ENCODE peak calls at places on chromosomes 16 and 17, in eight cellular contexts. V, F, K, Q, B, Z, M and I are unnamed samples.

GRCh38 chr17:31654936-31655335 is 204.1 kb downstream of the COPRS start:
- DNase-seq in V (no peak), Q (no peak), F (no peak), K (no peak), Z (no peak), B (peak; percentile 84), M (peak; percentile 8), I (no peak)

GRCh38 chr16:17286443-17286842 is 184.3 kb downstream of the XYLT1 start:
- DNase-seq in F (no peak), Q (no peak), K (no peak), Z (no peak), M (no peak), V (no peak), B (no peak), I (no peak)

GRCh38 chr17:5126719-5127488 is 11.1 kb downstream of the USP6 start:
- DNase-seq in F (no peak), K (no peak), Z (no peak), B (no peak), Q (no peak), V (no peak), M (no peak), I (no peak)

GRCh38 chr17:77704048-77704815 is 254.3 kb upstream of the TNRC6C start:
- DNase-seq in Q (no peak), Z (no peak), F (no peak), M (no peak), K (no peak), B (no peak), V (no peak), I (no peak)

GRCh38 chr16:69890114-69890890 is 60.8 kb upstream of the CLEC18A start:
- DNase-seq in M (no peak), F (peak; percentile 37), V (no peak), K (peak; percentile 56), Z (no peak), B (peak; percentile 86), Q (peak; percentile 5), I (peak; percentile 48)

GRCh38 chr17:42871647-42872046 is 20.6 kb downstream of the AOC3 start:
- DNase-seq in K (no peak), Z (no peak), B (no peak), V (no peak), F (no peak), Q (no peak), M (no peak), I (no peak)

GRCh38 chr17:43428524-43428923 is 29.7 kb downstream of the ARL4D start:
- DNase-seq in Q (no peak), M (no peak), K (no peak), B (no peak), V (no peak), Z (no peak), F (no peak), I (no peak)

GRCh38 chr17:39057807-39058206 is 90.6 kb upstream of the FBXO47 start:
- DNase-seq in M (no peak), V (no peak), Q (no peak), K (no peak), B (no peak), F (no peak), Z (no peak), I (no peak)

GRCh38 chr17:81831563-81831956 is 1.5 kb downstream of the MCRIP1 start:
- DNase-seq in M (no peak), B (no peak), K (no peak), V (no peak), Z (no peak), Q (no peak), F (no peak), I (no peak)

GRCh38 chr17:67055811-67056745 is 11.7 kb downstream of the CACNG1 start:
- DNase-seq in Z (no peak), M (no peak), K (no peak), F (no peak), Q (no peak), V (no peak), B (no peak), I (no peak)

GRCh38 chr16:56245197-56245596 is 53.9 kb downstream of the GNAO1 start:
- DNase-seq in Z (no peak), M (no peak), K (no peak), B (peak; percentile 95), F (no peak), V (no peak), Q (no peak), I (peak; percentile 16)

GRCh38 chr17:9199474-9200196 is 178.3 kb downstream of the NTN1 start:
- DNase-seq in B (no peak), Z (no peak), K (no peak), M (no peak), V (no peak), F (no peak), Q (no peak), I (no peak)